ENCODE peak calls at places on chromosomes 11 and 22, in seven cellular contexts. V is mesenchymal stem cell, E is neural progenitor cell, Q is astrocyte, K is neuronal stem cell, H is OCI-LY7, F is A549. U is an unnamed sample.

GRCh38 chr11:106585061-106585460 is 433.2 kb downstream of the GUCY1A2 start:
- DNase-seq in E (peak), H (no peak), Q (peak), K (peak), V (peak), F (no peak), U (peak)

GRCh38 chr11:69949327-69949726 is 128.8 kb upstream of the ANO1 start:
- DNase-seq in F (peak), K (no peak), V (peak), H (no peak), Q (peak), E (no peak), U (peak)

GRCh38 chr11:86152006-86152862 is 83.3 kb upstream of the PICALM start:
- DNase-seq in H (no peak), V (no peak), Q (peak), K (no peak), F (no peak), E (no peak), U (peak)

GRCh38 chr11:129896062-129896461 is 684 bp upstream of the NFRKB start:
- DNase-seq in K (no peak), Q (no peak), E (no peak), F (peak), H (no peak), V (no peak), U (no peak)

GRCh38 chr11:110761131-110761530 is 48.9 kb upstream of the ARHGAP20 start:
- DNase-seq in F (no peak), H (no peak), Q (no peak), V (no peak), E (no peak), K (no peak), U (no peak)

GRCh38 chr11:134413334-134414035 is 1.4 kb upstream of the B3GAT1 start:
- DNase-seq in V (no peak), K (no peak), F (no peak), H (no peak), Q (no peak), E (peak), U (no peak)

GRCh38 chr22:37674951-37675929 is at the start of gene LGALS1:
- DNase-seq in Q (peak), E (peak), V (peak), H (peak), F (peak), K (no peak), U (peak)

GRCh38 chr11:61148016-61148640 is 13.1 kb downstream of the VPS37C start:
- DNase-seq in H (no peak), Q (no peak), V (no peak), F (no peak), K (no peak), E (peak), U (no peak)

GRCh38 chr11:120332822-120333716 is 3.1 kb upstream of the ARHGEF12 start:
- DNase-seq in V (no peak), E (no peak), F (no peak), H (no peak), Q (peak), K (no peak), U (peak)

GRCh38 chr11:24623121-24623520 is 126.3 kb downstream of the LUZP2 start:
- DNase-seq in K (no peak), V (no peak), H (no peak), F (no peak), E (no peak), Q (peak), U (no peak)

GRCh38 chr11:10693509-10694071 is at the start of gene IRAG1:
- DNase-seq in E (peak), K (no peak), V (peak), H (no peak), F (no peak), Q (peak), U (no peak)

GRCh38 chr11:122593473-122594420 is 61.8 kb upstream of the UBASH3B start:
- DNase-seq in Q (no peak), E (no peak), K (no peak), F (no peak), H (no peak), V (no peak), U (no peak)

GRCh38 chr11:59611570-59612565 is 3.7 kb downstream of the OSBP start:
- DNase-seq in H (no peak), E (no peak), F (no peak), V (peak), Q (peak), K (no peak), U (no peak)

GRCh38 chr22:44026066-44026629 is 2.0 kb downstream of the PARVB start:
- DNase-seq in E (no peak), F (no peak), K (no peak), H (no peak), V (no peak), Q (no peak), U (no peak)

GRCh38 chr11:103035656-103036434 is 56.1 kb downstream of the DCUN1D5 start:
- DNase-seq in H (peak), V (peak), Q (peak), E (peak), F (peak), K (peak), U (peak)

GRCh38 chr22:47629273-47629711 is 866.8 kb downstream of the TBC1D22A start:
- DNase-seq in H (no peak), V (no peak), K (no peak), Q (no peak), E (no peak), F (no peak), U (no peak)

GRCh38 chr22:24514241-24515024 is 19.3 kb downstream of the UPB1 start:
- DNase-seq in F (no peak), V (no peak), Q (no peak), H (no peak), K (no peak), E (no peak), U (no peak)

GRCh38 chr22:23115369-23115768 is 26.4 kb downstream of the RSPH14 start:
- DNase-seq in E (no peak), Q (no peak), F (no peak), K (no peak), H (no peak), V (no peak), U (no peak)

GRCh38 chr11:235998-236773 is at the start of gene SIRT3:
- DNase-seq in H (peak), V (peak), E (peak), K (peak), F (peak), Q (peak), U (peak)

GRCh38 chr11:2557381-2557780 is 112.6 kb downstream of the KCNQ1 start:
- DNase-seq in Q (no peak), V (no peak), E (no peak), H (no peak), K (no peak), F (no peak), U (no peak)

GRCh38 chr11:11555228-11555627 is 66.6 kb downstream of the GALNT18 start:
- DNase-seq in V (no peak), F (no peak), K (no peak), H (no peak), E (peak), Q (peak), U (no peak)

GRCh38 chr11:2674681-2675131 is 25.1 kb downstream of the KCNQ1OT1 start:
- DNase-seq in E (peak), K (no peak), Q (no peak), V (no peak), H (no peak), F (no peak), U (no peak)

GRCh38 chr11:70788247-70789022 is 390.1 kb downstream of the CTTN start:
- DNase-seq in H (no peak), V (peak), Q (peak), E (no peak), F (peak), K (no peak), U (peak)

GRCh38 chr11:129314381-129314780 is 61.3 kb upstream of the BARX2 start:
- DNase-seq in E (no peak), V (no peak), H (no peak), F (no peak), K (no peak), Q (no peak), U (no peak)

GRCh38 chr11:44484211-44484610 is 81.3 kb upstream of the CD82 start:
- DNase-seq in H (peak), K (no peak), V (peak), Q (no peak), E (peak), F (peak), U (peak)

GRCh38 chr22:27480487-27480886 is 321.1 kb downstream of the MN1 start:
- DNase-seq in E (peak), V (no peak), K (peak), F (no peak), Q (no peak), H (no peak), U (no peak)

GRCh38 chr22:30217698-30218565 is 28.6 kb downstream of the LIF start:
- DNase-seq in K (no peak), H (no peak), Q (no peak), E (no peak), F (no peak), V (no peak), U (peak)

DNA sequence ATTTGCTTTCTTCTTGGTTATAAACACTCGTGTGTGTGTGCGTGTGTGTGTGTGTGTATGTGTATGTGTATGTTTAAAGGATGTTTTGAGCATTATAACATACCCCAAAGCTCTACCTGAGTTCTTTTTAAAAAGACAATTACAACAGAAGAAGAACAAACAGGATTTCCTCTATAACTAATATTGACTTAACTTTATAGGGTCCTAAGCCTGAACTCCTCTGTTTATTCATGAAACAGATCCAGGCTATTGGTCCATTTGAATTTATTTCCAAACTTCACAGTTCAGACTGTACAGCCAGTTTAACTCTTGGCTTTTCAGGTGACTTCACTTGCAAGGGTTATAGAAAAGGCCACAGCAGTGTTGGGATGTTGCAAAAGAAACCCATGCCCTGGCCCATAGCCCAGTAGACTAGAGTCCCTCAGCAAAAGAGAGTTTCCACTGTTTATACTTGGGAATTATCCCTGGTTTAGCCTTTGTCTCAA is 23.5 kb upstream of the PDE3B start:
- DNase-seq in F (no peak), E (no peak), Q (no peak), V (peak), H (no peak), K (no peak), U (no peak)
- H3K4me2 ChIP-seq in F (no peak), E (no peak), Q (no peak), V (no peak), H (no peak), K (no peak), U (no peak)

GRCh38 chr11:112297248-112297866 is 36.7 kb upstream of the PLET1 start:
- DNase-seq in Q (no peak), K (no peak), F (no peak), H (no peak), E (no peak), V (no peak), U (no peak)
- H3K4me2 ChIP-seq in Q (no peak), K (no peak), F (no peak), H (no peak), E (no peak), V (no peak), U (no peak)

GRCh38 chr11:9567401-9567800 is 6.1 kb upstream of the WEE1 start:
- DNase-seq in H (no peak), E (no peak), V (no peak), K (no peak), F (no peak), Q (no peak), U (no peak)

GRCh38 chr11:9568161-9568853 is 5.2 kb upstream of the WEE1 start:
- DNase-seq in Q (no peak), E (no peak), F (no peak), V (no peak), K (no peak), H (no peak), U (no peak)

GRCh38 chr11:9566561-9567063 is 6.9 kb upstream of the WEE1 start:
- DNase-seq in V (peak), E (no peak), Q (peak), F (no peak), K (no peak), H (no peak), U (no peak)

GRCh38 chr11:9563196-9563730 is 10.2 kb upstream of the WEE1 start:
- DNase-seq in F (no peak), K (no peak), Q (no peak), H (no peak), V (no peak), E (no peak), U (no peak)

DNA sequence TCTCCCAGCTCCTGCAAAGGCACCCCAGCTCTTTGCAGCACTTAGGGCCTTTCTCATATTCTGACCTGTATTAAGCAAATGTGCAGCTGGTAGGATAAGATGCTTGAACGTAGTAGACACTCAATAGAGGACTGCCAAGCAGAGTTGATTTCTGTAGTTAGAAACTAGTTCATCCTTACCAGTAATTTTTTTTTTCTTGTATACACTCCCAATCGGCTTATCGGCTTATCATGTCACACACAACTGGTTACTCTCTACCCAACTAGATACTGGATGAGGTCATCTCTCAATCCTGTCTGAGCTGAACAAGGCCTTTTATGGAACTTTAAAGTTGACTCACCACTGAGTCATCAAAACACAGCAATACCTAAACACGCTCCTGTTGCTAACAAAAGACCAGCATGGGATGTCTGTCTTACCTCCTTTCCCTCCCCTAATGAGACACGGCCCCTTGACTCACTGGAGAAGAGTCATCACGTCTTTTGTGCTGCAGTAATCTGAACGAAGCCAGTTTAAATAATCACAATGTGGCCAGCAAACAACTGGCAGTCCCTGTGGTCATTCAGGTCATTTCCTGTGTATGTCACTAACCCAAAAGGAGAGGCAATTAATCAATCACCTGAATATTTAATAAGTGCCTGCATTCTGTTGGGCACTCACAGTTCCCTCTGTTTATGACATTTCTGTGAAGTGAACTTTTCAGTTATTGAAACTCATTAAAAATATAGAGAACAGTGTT is 7.5 kb upstream of the WEE1 start:
- DNase-seq in K (peak), E (peak), V (peak), F (peak), H (no peak), Q (peak), U (peak)
- H3K4me2 ChIP-seq in K (no peak), E (peak), V (no peak), F (peak), H (no peak), Q (peak), U (peak)

GRCh38 chr22:35622132-35622913 is 5.2 kb upstream of the MB start:
- DNase-seq in E (peak), F (no peak), Q (no peak), K (no peak), H (no peak), V (no peak), U (no peak)
- H3K4me2 ChIP-seq in E (peak), F (peak), Q (no peak), K (no peak), H (no peak), V (no peak), U (no peak)